ENCODE peak calls at places on chromosomes 11 and 22, in four cellular contexts. D is mammary epithelial cell, I is SK-N-SH, B is hepatocyte. L is an unnamed sample.

GRCh38 chr22:46131151-46131587 is 19.2 kb upstream of the PPARA start:
- DNase-seq in D (no peak), I (peak), B (no peak), L (no peak)

GRCh38 chr22:22703715-22704114 is 59.3 kb downstream of the GGTLC2 start:
- DNase-seq in D (no peak), I (no peak), B (peak), L (peak)

GRCh38 chr11:58639103-58639502 is 16.6 kb downstream of the CNTF start:
- DNase-seq in D (no peak), I (no peak), B (no peak), L (no peak)

GRCh38 chr11:67252831-67253239 is 13.4 kb upstream of the GRK2 start:
- DNase-seq in D (peak), I (no peak), B (no peak), L (peak)

GRCh38 chr22:17257578-17257977 is 38.3 kb upstream of the ADA2 start:
- DNase-seq in D (no peak), I (no peak), B (no peak), L (no peak)

GRCh38 chr22:29520851-29521250 is 32.7 kb downstream of the THOC5 start:
- DNase-seq in D (no peak), I (no peak), B (no peak), L (peak)

GRCh38 chr11:128884703-128885338 is 6.3 kb upstream of the KCNJ5 start:
- DNase-seq in D (peak), I (peak), B (peak), L (peak)

GRCh38 chr22:19169002-19169946 is 9.3 kb downstream of the SLC25A1 start:
- DNase-seq in D (no peak), I (peak), B (peak), L (no peak)

GRCh38 chr22:36277482-36278291 is 24.8 kb downstream of the APOL1 start:
- DNase-seq in D (peak), I (peak), B (peak), L (peak)

GRCh38 chr11:2816941-2817421 is 68.6 kb downstream of the CDKN1C start:
- DNase-seq in D (peak), I (no peak), B (no peak), L (no peak)

GRCh38 chr11:197741-198235 is 4.9 kb downstream of the SCGB1C1 start:
- DNase-seq in D (no peak), I (no peak), B (no peak), L (no peak)

GRCh38 chr22:45064313-45065268 is 54.8 kb upstream of the PHF21B start:
- DNase-seq in D (peak), I (no peak), B (no peak), L (peak)

GRCh38 chr22:11628651-11629511 is 3899.1 kb upstream of the OR11H1 start:
- DNase-seq in D (no peak), I (no peak), B (no peak), L (no peak)

GRCh38 chr11:126782810-126783209 is 217.8 kb downstream of the KIRREL3 start:
- DNase-seq in D (no peak), I (no peak), B (no peak), L (no peak)

GRCh38 chr11:84580338-84580737 is 1046.8 kb downstream of the DLG2 start:
- DNase-seq in D (no peak), I (no peak), B (no peak), L (no peak)

GRCh38 chr22:31393890-31394289 is 5.5 kb upstream of the DRG1 start:
- DNase-seq in D (no peak), I (no peak), B (no peak), L (no peak)

GRCh38 chr22:43851979-43852307 is 10.4 kb downstream of the SULT4A1 start:
- DNase-seq in D (no peak), I (no peak), B (no peak), L (no peak)

GRCh38 chr11:69342588-69343330 is 48.8 kb downstream of the MYEOV start:
- DNase-seq in D (no peak), I (no peak), B (no peak), L (no peak)

GRCh38 chr11:88231894-88232482 is 56.7 kb upstream of the RAB38 start:
- DNase-seq in D (peak), I (peak), B (peak), L (peak)

GRCh38 chr11:36601145-36601544 is 3.1 kb upstream of the RAG2 start:
- DNase-seq in D (no peak), I (no peak), B (no peak), L (no peak)

GRCh38 chr11:72391638-72392423 is 42.5 kb downstream of the CLPB start:
- DNase-seq in D (no peak), I (no peak), B (no peak), L (no peak)

GRCh38 chr11:62472063-62472884 is 53.4 kb downstream of the SCGB1A1 start:
- DNase-seq in D (peak), I (peak), B (peak), L (peak)

GRCh38 chr11:2991477-2992233 is 474 bp downstream of the NAP1L4 start:
- DNase-seq in D (peak), I (no peak), B (peak), L (no peak)

GRCh38 chr11:118857385-118857784 is 26.3 kb upstream of the CXCR5 start:
- DNase-seq in D (no peak), I (no peak), B (no peak), L (no peak)

GRCh38 chr22:35604671-35605457 is 12.3 kb downstream of the MB start:
- DNase-seq in D (peak), I (peak), B (peak), L (peak)

GRCh38 chr11:109362059-109362458 is 59.9 kb upstream of the C11orf87 start:
- DNase-seq in D (no peak), I (no peak), B (no peak), L (no peak)

GRCh38 chr11:12076840-12077534 is 33.4 kb upstream of the MICAL2 start:
- DNase-seq in D (no peak), I (no peak), B (no peak), L (no peak)

GRCh38 chr11:134412508-134413333 is 679 bp upstream of the B3GAT1 start:
- DNase-seq in D (no peak), I (peak), B (peak), L (no peak)

GRCh38 chr11:47766363-47767227 is 546 bp downstream of the FNBP4 start:
- DNase-seq in D (peak), I (no peak), B (peak), L (peak)

GRCh38 chr11:60482361-60482760 is 10.2 kb upstream of the MS4A12 start:
- DNase-seq in D (no peak), I (no peak), B (no peak), L (no peak)
- H2AFZ ChIP-seq in D (no peak), I (no peak), B (no peak), L (no peak)

GRCh38 chr11:86996953-86997570 is 40.7 kb upstream of the TMEM135 start:
- DNase-seq in D (no peak), I (no peak), B (no peak), L (no peak)

GRCh38 chr11:86999859-87000753 is 37.6 kb upstream of the TMEM135 start:
- DNase-seq in D (peak), I (peak), B (peak), L (peak)

GRCh38 chr11:87002918-87003317 is 34.8 kb upstream of the TMEM135 start:
- DNase-seq in D (no peak), I (no peak), B (no peak), L (no peak)

DNA sequence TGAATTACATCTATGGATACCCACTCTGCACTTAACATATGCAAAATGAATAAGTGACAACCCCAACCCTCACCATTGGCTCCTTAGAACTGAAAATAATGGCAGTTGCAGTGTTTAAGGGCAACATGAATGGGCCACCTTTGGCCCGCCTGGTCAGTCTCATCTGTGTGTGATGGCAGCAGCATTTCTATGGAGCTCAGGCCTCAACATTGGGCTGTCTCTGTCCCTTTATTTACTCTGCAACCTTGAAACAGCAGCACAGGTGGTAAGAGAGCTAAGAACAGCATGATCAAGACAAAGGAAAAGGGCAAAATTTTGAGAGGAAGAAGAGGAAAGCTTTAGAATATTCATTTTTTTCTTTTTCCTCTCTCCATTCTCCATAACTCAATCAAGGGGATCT is 38.3 kb upstream of the TMEM135 start:
- DNase-seq in D (no peak), I (no peak), B (no peak), L (no peak)
- H2AFZ ChIP-seq in D (peak), I (peak), B (no peak), L (no peak)

GRCh38 chr11:115493905-115494304 is 10.3 kb downstream of the CADM1 start:
- DNase-seq in D (no peak), I (no peak), B (no peak), L (no peak)
- H2AFZ ChIP-seq in D (no peak), I (no peak), B (no peak), L (no peak)

GRCh38 chr11:32018672-32019071 is 72.2 kb upstream of the RCN1 start:
- DNase-seq in D (no peak), I (no peak), B (no peak), L (no peak)

DNA sequence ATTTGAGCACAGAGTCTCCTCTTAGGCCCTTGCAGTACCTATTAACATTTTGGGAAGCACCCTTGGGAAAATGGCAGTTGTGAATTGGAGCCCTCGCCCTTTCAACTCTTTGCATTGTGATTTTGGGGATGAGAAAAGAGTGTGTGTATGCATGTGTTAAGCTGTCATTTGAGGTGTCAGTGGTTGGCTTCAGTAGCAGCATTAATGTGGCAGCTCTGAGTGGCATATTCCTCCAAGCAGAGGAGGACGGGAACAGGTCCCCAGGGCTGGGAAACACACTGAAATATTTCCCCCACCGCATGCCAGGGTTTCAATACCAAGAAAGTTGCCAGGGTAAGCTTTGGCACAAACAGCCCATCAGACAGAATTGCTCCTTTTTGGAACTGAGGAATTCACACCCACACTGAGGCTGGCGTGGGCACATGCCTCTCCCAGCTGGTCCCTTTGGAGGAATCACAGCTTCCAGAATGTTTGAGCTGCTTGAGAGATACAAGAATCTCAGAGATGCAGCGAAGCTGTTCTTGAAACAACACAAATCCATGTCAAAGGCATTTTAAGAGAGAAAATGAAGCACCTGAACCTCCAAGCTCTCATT is 67.4 kb upstream of the RCN1 start:
- DNase-seq in D (no peak), I (no peak), B (no peak), L (no peak)
- H2AFZ ChIP-seq in D (no peak), I (no peak), B (no peak), L (no peak)

DNA sequence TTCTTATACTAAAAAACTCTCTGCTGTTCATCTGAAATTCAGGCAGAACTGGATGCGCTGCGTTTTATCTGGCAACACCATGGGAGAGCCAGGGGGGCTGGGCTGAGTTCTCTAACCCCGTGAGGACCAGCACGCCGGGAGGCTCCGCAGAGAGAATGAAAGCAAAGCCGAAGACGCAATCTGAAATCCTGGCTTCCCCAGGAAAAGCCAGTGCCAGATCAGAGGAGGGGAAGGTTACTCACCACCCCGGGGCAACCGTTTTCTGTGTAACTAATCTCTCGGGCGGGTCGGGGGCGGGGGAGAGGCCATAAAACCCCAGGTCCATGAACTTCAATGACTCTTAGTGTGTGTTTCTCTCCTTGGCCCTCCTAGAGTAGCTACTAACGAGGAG is 99.4 kb downstream of the SHANK2 start:
- DNase-seq in D (peak), I (no peak), B (peak), L (peak)
- H2AFZ ChIP-seq in D (peak), I (no peak), B (no peak), L (peak)

GRCh38 chr22:27406389-27406861 is 395.1 kb downstream of the MN1 start:
- DNase-seq in D (no peak), I (no peak), B (no peak), L (no peak)
- H2AFZ ChIP-seq in D (no peak), I (no peak), B (no peak), L (no peak)

GRCh38 chr22:40463017-40463631 is 92.7 kb downstream of the SGSM3 start:
- DNase-seq in D (no peak), I (no peak), B (no peak), L (no peak)

GRCh38 chr22:40462195-40462988 is 92.0 kb downstream of the SGSM3 start:
- DNase-seq in D (no peak), I (no peak), B (no peak), L (no peak)

GRCh38 chr22:40466976-40467375 is 96.6 kb downstream of the SGSM3 start:
- DNase-seq in D (no peak), I (no peak), B (no peak), L (no peak)

GRCh38 chr22:40469181-40469580 is 98.8 kb downstream of the SGSM3 start:
- DNase-seq in D (no peak), I (no peak), B (no peak), L (no peak)

DNA sequence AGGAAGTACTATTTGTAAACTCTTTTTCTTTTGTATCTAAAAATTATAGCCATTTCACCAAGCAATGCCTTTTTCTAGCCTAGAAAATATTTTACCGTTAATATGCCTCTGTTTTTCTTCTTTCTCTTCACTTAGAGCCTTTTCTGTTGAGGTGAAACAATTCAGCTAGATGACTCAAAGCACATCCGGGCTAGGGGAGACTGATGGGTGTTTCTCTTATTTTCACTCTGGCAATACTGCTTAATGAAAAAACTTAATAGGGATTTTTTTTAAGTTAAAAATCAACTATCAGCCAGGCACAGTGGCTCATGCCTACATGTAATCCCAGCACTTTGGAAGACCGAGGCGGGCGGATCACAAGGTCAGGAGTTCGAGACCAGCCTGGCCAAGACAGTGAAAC is 93.3 kb downstream of the SGSM3 start:
- DNase-seq in D (no peak), I (no peak), B (no peak), L (no peak)
- H2AFZ ChIP-seq in D (no peak), I (no peak), B (no peak), L (no peak)